ENCODE peak calls at places on chromosomes 2 and 18, in five cellular contexts. V is AG04449, X is KBM-7, K is aorta, H is stomach. C is an unnamed sample.

GRCh38 chr2:26526589-26526988 is 48.7 kb upstream of the OTOF start:
- DNase-seq in V (no peak), X (no peak), K (no peak), H (no peak), C (no peak)

GRCh38 chr2:89848763-89849162 is 1157.3 kb downstream of the RPIA start:
- DNase-seq in V (no peak), X (no peak), K (no peak), H (no peak), C (no peak)

GRCh38 chr2:24972315-24972958 is 682 bp upstream of the DNAJC27 start:
- DNase-seq in V (no peak), X (peak), K (no peak), H (no peak), C (peak)

GRCh38 chr2:191582355-191582754 is 95.6 kb upstream of the NABP1 start:
- DNase-seq in V (peak), X (no peak), K (no peak), H (no peak), C (no peak)

GRCh38 chr2:109290887-109291675 is 162.1 kb downstream of the SH3RF3 start:
- DNase-seq in V (no peak), X (no peak), K (no peak), H (no peak), C (no peak)

GRCh38 chr2:241237949-241238371 is 49.5 kb downstream of the ANO7 start:
- DNase-seq in V (no peak), X (no peak), K (no peak), H (no peak), C (no peak)

GRCh38 chr2:17300141-17300540 is 218.1 kb downstream of the RAD51AP2 start:
- DNase-seq in V (peak), X (no peak), K (no peak), H (no peak), C (no peak)

GRCh38 chr2:173079968-173080860 is 4.6 kb downstream of the MAP3K20 start:
- DNase-seq in V (peak), X (no peak), K (no peak), H (no peak), C (no peak)

GRCh38 chr2:73232471-73233153 is 427 bp downstream of the PRADC1 start:
- DNase-seq in V (no peak), X (peak), K (no peak), H (no peak), C (peak)

GRCh38 chr18:27621236-27621890 is 436.3 kb upstream of the CHST9 start:
- DNase-seq in V (no peak), X (no peak), K (no peak), H (no peak), C (no peak)

GRCh38 chr2:96153991-96154431 is 8.8 kb upstream of the DUSP2 start:
- DNase-seq in V (no peak), X (no peak), K (no peak), H (no peak), C (no peak)

GRCh38 chr18:22538463-22538862 is 120.7 kb upstream of the CTAGE1 start:
- DNase-seq in V (no peak), X (no peak), K (peak), H (no peak), C (no peak)

GRCh38 chr2:85937069-85937439 is 48.3 kb upstream of the ST3GAL5 start:
- DNase-seq in V (no peak), X (no peak), K (no peak), H (no peak), C (no peak)

GRCh38 chr2:240566203-240567136 is 1.8 kb upstream of the RNPEPL1 start:
- DNase-seq in V (no peak), X (peak), K (peak), H (peak), C (peak)

GRCh38 chr2:205686231-205687017 is 4.1 kb downstream of the NRP2 start:
- DNase-seq in V (no peak), X (peak), K (peak), H (no peak), C (no peak)

GRCh38 chr2:233210843-233211600 is 40.5 kb upstream of the ATG16L1 start:
- DNase-seq in V (peak), X (no peak), K (peak), H (peak), C (no peak)

GRCh38 chr2:23399674-23400261 is 14.8 kb downstream of the KLHL29 start:
- DNase-seq in V (no peak), X (no peak), K (no peak), H (no peak), C (no peak)

GRCh38 chr2:41109744-41110143 is 657.9 kb upstream of the SLC8A1 start:
- DNase-seq in V (no peak), X (no peak), K (no peak), H (no peak), C (no peak)